ENCODE peak calls at places on chromosomes 11 and 22, in five cellular contexts. L is gastrocnemius medialis, X is neural progenitor cell, T is endodermal cell, C is lung. G is an unnamed sample.

GRCh38 chr22:49553518-49554295 is 274.0 kb downstream of the BRD1 start:
- DNase-seq in L (peak; percentile 6), X (peak; percentile 75), T (peak; percentile 80), C (no peak), G (no peak)

GRCh38 chr11:34404280-34404679 is 34.5 kb upstream of the CAT start:
- DNase-seq in L (no peak), X (no peak), T (no peak), C (no peak), G (no peak)

GRCh38 chr11:125442946-125443345 is 53.1 kb downstream of the FEZ1 start:
- DNase-seq in L (no peak), X (no peak), T (no peak), C (no peak), G (no peak)

GRCh38 chr22:41478891-41479521 is 10.1 kb downstream of the ACO2 start:
- DNase-seq in L (peak; percentile 95), X (no peak), T (no peak), C (peak; percentile 41), G (no peak)

GRCh38 chr11:125925247-125925740 is 20.6 kb upstream of the VSIG10L2 start:
- DNase-seq in L (no peak), X (no peak), T (peak; percentile 65), C (no peak), G (peak; percentile 48)

GRCh38 chr22:49712195-49712791 is 115.4 kb downstream of the BRD1 start:
- DNase-seq in L (no peak), X (peak; percentile 80), T (peak; percentile 88), C (no peak), G (no peak)

GRCh38 chr11:70502677-70503076 is 104.3 kb downstream of the CTTN start:
- DNase-seq in L (no peak), X (no peak), T (no peak), C (no peak), G (no peak)

GRCh38 chr11:68976563-68976962 is 4.2 kb downstream of the MRGPRD start:
- DNase-seq in L (no peak), X (no peak), T (no peak), C (no peak), G (no peak)

GRCh38 chr11:9060700-9061111 is 30.7 kb downstream of the SCUBE2 start:
- DNase-seq in L (no peak), X (peak; percentile 63), T (peak; percentile 75), C (no peak), G (no peak)

GRCh38 chr11:18408558-18409242 is 3.4 kb upstream of the LDHC start:
- DNase-seq in L (no peak), X (no peak), T (no peak), C (no peak), G (no peak)

GRCh38 chr11:14218728-14219127 is 140.3 kb downstream of the RRAS2 start:
- DNase-seq in L (no peak), X (no peak), T (no peak), C (no peak), G (no peak)

GRCh38 chr22:19125474-19126308 is 3.5 kb upstream of the DGCR2 start:
- DNase-seq in L (no peak), X (no peak), T (no peak), C (no peak), G (no peak)

GRCh38 chr11:59607703-59608454 is 7.7 kb downstream of the OSBP start:
- DNase-seq in L (no peak), X (no peak), T (no peak), C (no peak), G (no peak)

GRCh38 chr11:33545941-33546340 is 154.7 kb downstream of the C11orf91 start:
- DNase-seq in L (no peak), X (no peak), T (no peak), C (no peak), G (no peak)

GRCh38 chr11:44555031-44555800 is 10.2 kb upstream of the CD82 start:
- DNase-seq in L (no peak), X (no peak), T (no peak), C (no peak), G (no peak)

DNA sequence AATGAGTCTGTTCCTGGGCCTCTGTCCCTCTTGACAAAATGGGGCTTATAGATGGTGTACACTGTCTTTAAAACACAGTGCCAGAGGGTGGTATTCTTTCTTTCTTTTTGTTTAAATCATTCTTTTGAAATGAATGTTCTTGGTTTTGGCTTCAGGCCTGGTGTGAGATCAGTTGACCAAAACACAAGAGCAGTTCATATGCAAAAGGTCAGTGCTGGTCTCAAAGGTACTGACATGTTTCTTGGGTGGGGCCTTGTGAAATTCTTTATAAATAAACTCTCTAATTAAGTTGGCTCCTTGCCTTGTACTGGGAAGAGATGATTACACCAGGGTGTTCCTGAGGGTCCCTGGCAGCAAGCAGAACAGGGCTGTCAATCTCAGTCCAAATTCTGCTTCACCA is 110.0 kb downstream of the FBXO7 start:
- DNase-seq in L (no peak), X (no peak), T (no peak), C (no peak), G (no peak)
- H3K4me3 ChIP-seq in L (no peak overlapping the region), X (no peak overlapping the region), T (no peak overlapping the region), C (no peak overlapping the region), G (no peak overlapping the region)

GRCh38 chr22:43293661-43294392 is 49.3 kb downstream of the SCUBE1 start:
- DNase-seq in L (peak; percentile 80), X (peak; percentile 26), T (no peak), C (peak; percentile 48), G (peak; percentile 78)
- TF ChIP-seq CTCF in L (no peak), X (no peak), T (no peak), C (no peak), G (no peak)

DNA sequence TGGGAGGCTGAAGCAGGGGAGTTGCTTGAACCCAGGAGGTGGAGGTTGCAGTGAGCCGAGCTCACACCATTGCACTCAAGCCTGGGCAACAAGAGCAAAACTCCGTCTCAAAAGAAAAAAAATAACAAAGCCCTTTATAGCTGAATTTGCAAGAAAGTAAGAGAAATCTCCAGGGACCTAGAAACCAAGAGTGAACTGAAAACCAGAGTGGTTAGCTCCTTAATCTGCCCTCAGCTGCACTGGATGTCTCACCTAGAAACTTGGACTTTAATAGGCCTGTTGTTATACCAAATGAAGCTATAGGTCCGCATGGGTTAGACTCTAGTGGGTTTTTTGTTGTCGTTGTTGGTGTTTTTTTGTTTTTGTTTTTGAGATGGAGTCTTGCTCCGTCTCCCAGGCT is 4.1 kb downstream of the NEU3 start:
- DNase-seq in L (no peak), X (no peak), T (no peak), C (no peak), G (no peak)
- H3K4me3 ChIP-seq in L (no peak overlapping the region), X (no peak overlapping the region), T (no peak overlapping the region), C (no peak overlapping the region), G (no peak overlapping the region)

GRCh38 chr22:16973591-16974297 is 34.3 kb downstream of the GAB4 start:
- DNase-seq in L (no peak), X (no peak), T (peak; percentile 8), C (peak; percentile 13), G (no peak)

GRCh38 chr22:16972311-16972710 is 35.7 kb downstream of the GAB4 start:
- DNase-seq in L (no peak), X (no peak), T (no peak), C (peak; percentile 17), G (no peak)

GRCh38 chr22:16975155-16975885 is 32.7 kb downstream of the GAB4 start:
- DNase-seq in L (no peak), X (no peak), T (peak; percentile 39), C (no peak), G (no peak)

GRCh38 chr22:16970446-16970845 is 37.6 kb downstream of the GAB4 start:
- DNase-seq in L (no peak), X (no peak), T (no peak), C (peak; percentile 17), G (no peak)

DNA sequence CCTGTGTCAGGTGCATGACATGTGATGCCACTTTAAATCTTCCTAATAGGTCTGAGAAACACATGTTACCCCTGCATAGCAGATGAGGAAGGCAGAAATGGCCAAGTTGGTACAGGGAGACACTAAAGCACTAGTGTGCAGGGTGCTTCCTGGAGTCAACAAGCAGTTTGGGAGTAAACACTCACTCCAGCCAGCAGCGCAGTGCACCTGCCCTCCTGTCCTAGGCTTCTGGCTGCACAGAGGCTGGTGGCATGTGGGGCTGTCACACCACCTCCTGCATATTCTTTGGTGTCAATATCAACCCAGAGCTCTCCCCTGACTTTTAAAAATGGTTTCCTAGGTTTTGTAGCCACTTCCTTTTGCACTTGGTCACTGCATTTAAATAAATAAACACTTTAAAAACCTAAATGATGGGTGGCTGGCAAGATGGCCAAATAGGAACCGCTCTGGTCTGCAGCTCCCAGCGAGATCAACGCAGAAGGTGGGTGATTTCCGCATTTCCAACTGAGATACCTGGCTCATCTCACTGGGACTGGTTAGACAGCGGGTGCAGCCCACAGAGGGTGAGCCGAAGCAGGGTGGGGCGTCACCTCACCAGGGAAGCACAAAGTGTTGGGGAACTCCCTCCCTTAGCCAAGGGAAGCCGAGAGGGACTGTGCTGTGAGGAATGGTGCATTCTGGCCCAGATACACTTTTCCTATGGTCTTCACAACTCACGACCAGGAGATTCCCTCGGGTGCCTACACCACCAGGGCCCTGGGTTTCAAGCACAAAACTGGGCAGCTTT is 33.5 kb downstream of the GAB4 start:
- DNase-seq in L (no peak), X (no peak), T (peak; percentile 27), C (peak; percentile 7), G (no peak)
- TF ChIP-seq CTCF in L (no peak), X (no peak), T (no peak), C (no peak), G (no peak)

DNA sequence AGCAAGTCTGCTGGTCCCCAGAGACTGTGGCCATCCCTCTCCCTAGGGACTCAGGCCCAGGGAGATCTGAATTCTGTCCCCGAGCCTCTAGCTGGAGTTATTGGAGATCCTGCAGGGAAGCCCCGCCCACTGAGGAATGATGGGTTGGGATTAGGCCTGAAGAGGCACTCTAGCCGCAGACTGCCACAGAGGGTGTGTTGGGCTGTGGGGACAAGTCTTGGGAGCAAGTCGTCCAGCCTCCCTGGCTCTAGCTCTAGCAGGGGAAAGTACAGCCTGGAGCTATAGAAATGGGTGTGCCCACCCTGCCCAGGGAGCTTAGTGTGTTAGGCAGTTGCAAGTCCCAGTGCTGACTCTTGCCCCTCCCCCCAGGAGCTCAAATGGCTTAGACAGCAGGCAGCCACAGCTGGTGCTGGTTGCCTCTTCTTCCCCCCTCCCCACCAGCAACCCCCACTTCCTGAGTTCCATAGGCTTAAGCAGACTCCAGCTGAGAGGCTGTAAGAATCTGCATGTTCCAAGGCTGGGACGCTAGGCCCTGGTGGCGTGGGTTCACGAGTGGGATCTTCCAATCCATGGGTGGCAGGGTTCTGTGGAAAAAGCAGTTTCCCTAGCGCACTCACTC is 61.3 kb downstream of the GUCY1A2 start:
- DNase-seq in L (no peak), X (peak; percentile 70), T (peak; percentile 83), C (no peak), G (no peak)
- H3K4me3 ChIP-seq in L (no peak overlapping the region), X (no peak overlapping the region), T (no peak overlapping the region), C (no peak overlapping the region), G (no peak overlapping the region)

GRCh38 chr11:107999759-108000455 is 8.8 kb upstream of the CUL5 start:
- DNase-seq in L (no peak), X (peak; percentile 85), T (peak; percentile 91), C (no peak), G (no peak)
- TF ChIP-seq CTCF in L (peak; percentile 60), X (peak; percentile 75), T (peak; percentile 86), C (peak; percentile 15), G (peak; percentile 33)

DNA sequence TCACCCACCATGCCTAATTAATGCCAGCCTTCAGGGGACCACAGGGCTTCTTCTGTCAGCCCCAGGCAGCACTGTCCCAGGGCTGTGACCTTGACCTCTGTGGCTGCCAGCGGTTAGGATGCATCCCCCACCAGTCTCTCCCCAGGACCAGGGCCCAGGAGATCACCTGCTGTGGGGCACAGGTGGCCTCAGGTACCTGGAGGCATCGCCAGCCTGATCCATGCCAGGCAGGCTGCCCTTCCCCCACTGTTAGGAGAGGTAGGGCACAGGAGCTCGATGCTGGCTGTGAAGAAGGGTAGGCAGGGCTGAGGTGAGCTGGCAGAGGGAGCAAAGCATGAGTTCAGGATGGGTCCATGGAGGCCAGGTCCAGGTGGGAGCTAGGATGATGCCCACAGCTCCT is 16.7 kb upstream of the MDK start:
- DNase-seq in L (no peak), X (no peak), T (no peak), C (no peak), G (no peak)
- H3K4me3 ChIP-seq in L (no peak overlapping the region), X (no peak overlapping the region), T (no peak overlapping the region), C (no peak overlapping the region), G (no peak overlapping the region)

GRCh38 chr22:17562906-17563870 is at the start of gene SLC25A18:
- DNase-seq in L (peak; percentile 91), X (peak; percentile 43), T (peak; percentile 72), C (no peak), G (no peak)
- TF ChIP-seq CTCF in L (no peak), X (peak; percentile 29), T (peak; percentile 64), C (no peak), G (no peak)

G was measured in colonic mucosa.